ENCODE peak calls at places on chromosomes 1 and 21, in four cellular contexts. O is upper lobe of right lung, Z is fibroblast of villous mesenchyme, F is WTC11. U is an unnamed sample.

GRCh38 chr1:181079920-181080319 is 8.6 kb upstream of the IER5 start:
- DNase-seq in F (no peak), Z (no peak), O (no peak), U (no peak)

GRCh38 chr1:171788696-171789095 is 7.2 kb downstream of the METTL13 start:
- DNase-seq in F (no peak), Z (peak; percentile 58), O (no peak), U (no peak)

GRCh38 chr1:221093903-221094865 is 214.9 kb downstream of the HLX start:
- DNase-seq in O (no peak), Z (peak; percentile 41), F (no peak), U (no peak)

GRCh38 chr1:108125312-108126138 is 74.6 kb downstream of the SLC25A24 start:
- DNase-seq in Z (peak; percentile 81), O (no peak), F (peak; percentile 70), U (no peak)

GRCh38 chr1:193181526-193181925 is 4.9 kb downstream of the B3GALT2 start:
- DNase-seq in O (no peak), F (no peak), Z (no peak), U (no peak)

GRCh38 chr1:25804244-25804963 is 4.4 kb downstream of the SELENON start:
- DNase-seq in O (no peak), F (no peak), Z (no peak), U (no peak)

GRCh38 chr1:202122639-202123335 is at the start of gene GPR37L1:
- DNase-seq in F (peak; percentile 83), O (peak; percentile 87), Z (peak; percentile 68), U (no peak)

GRCh38 chr1:21007876-21008275 is 168.8 kb downstream of the EIF4G3 start:
- DNase-seq in Z (no peak), O (no peak), F (no peak), U (no peak)

GRCh38 chr1:155706101-155706619 is 17.3 kb downstream of the DAP3 start:
- DNase-seq in Z (peak; percentile 40), F (no peak), O (no peak), U (no peak)

GRCh38 chr1:7607097-7607496 is 164.0 kb upstream of the VAMP3 start:
- DNase-seq in F (no peak), O (no peak), Z (no peak), U (no peak)

GRCh38 chr1:171460018-171460585 is 25.2 kb upstream of the PRRC2C start:
- DNase-seq in Z (no peak), F (no peak), O (no peak), U (no peak)

GRCh38 chr21:39187141-39187540 is 3.9 kb upstream of the PSMG1 start:
- DNase-seq in O (no peak), Z (no peak), F (no peak), U (no peak)

GRCh38 chr1:47782414-47783165 is 214.6 kb downstream of the TRABD2B start:
- DNase-seq in F (no peak), Z (no peak), O (no peak), U (no peak)

GRCh38 chr1:116486424-116486823 is 84.4 kb downstream of the CD58 start:
- DNase-seq in Z (peak; percentile 81), O (no peak), F (no peak), U (no peak)

DNA sequence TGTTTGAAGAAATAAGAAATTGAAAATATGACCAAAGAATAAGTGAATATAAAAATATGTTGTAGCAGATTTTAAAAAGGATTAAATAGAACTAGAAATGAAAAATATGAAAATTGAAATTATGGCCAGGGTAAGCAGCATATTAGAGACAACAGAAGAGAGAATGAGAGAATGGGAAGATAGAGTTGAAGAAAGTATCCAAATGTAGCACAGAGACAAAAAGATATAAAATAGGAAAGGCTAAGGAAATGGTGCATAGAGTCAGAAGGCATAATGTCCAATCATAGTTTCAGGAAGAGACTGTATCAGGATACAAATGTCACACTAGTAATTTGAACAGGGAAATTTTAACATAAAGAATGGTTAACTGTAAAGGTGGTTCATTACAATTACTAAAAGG is 29.5 kb downstream of the AZIN2 start:
- DNase-seq in Z (no peak), O (no peak), F (no peak), U (no peak)
- TF ChIP-seq CTCF in Z (no peak), O (no peak), F (no peak), U (no peak)

GRCh38 chr1:184624051-184624450 is 130.6 kb downstream of the EDEM3 start:
- DNase-seq in O (no peak), Z (no peak), F (no peak), U (no peak)

GRCh38 chr1:184624626-184625025 is 130.0 kb downstream of the EDEM3 start:
- DNase-seq in F (no peak), O (no peak), Z (no peak), U (no peak)

GRCh38 chr1:184623404-184623803 is 131.3 kb downstream of the EDEM3 start:
- DNase-seq in O (no peak), F (no peak), Z (no peak), U (no peak)

GRCh38 chr1:184621262-184621661 is 133.4 kb downstream of the EDEM3 start:
- DNase-seq in Z (peak; percentile 98), F (no peak), O (no peak), U (no peak)

GRCh38 chr1:184622136-184622823 is 132.4 kb downstream of the EDEM3 start:
- DNase-seq in O (no peak), Z (peak; percentile 99), F (no peak), U (no peak)
- TF ChIP-seq CTCF in O (no peak), Z (no peak), F (no peak), U (peak; percentile 45)

GRCh38 chr1:50603274-50604271 is 180.3 kb upstream of the DMRTA2 start:
- DNase-seq in Z (peak; percentile 63), F (no peak), O (no peak), U (no peak)

GRCh38 chr1:50609508-50609907 is 186.3 kb upstream of the DMRTA2 start:
- DNase-seq in O (no peak), Z (no peak), F (no peak), U (no peak)

GRCh38 chr1:50604580-50604979 is 181.3 kb upstream of the DMRTA2 start:
- DNase-seq in F (no peak), O (no peak), Z (no peak), U (no peak)

GRCh38 chr1:50610563-50610962 is 187.3 kb upstream of the DMRTA2 start:
- DNase-seq in O (no peak), F (no peak), Z (no peak), U (no peak)

DNA sequence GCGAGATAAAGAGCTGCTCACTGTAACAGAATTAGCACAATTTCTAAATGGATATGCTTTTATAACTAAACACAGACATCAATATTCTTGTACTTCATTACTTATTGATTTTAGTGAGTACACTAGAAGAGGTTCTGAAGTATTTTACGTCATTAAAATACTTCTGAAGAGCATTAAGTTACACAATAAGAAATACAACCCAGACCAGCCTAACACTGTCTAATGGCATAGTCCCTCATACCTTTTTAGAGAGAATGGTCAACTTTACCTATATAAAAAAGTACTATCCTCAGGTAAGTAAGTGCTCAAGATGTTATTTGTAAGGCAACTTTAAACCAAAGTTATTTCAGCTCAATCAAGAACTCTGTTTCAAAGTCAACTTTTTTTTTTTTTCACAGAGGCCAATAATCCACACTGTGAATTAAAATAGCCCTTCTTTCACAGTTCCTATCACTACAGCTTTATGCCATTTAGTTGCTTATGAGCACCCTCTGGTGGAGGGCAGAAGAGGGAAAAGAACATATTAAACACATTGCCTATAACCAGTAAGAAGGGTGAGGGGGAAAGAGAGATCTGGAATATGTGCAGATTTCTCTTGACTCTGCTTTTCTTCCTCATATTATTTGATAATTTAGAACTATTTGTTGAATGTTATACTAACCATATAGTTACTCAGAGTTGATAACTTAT is 182.1 kb upstream of the DMRTA2 start:
- DNase-seq in Z (peak; percentile 55), F (peak; percentile 22), O (no peak), U (no peak)
- TF ChIP-seq CTCF in Z (peak; percentile 59), F (no peak), O (peak; percentile 34), U (peak; percentile 72)

GRCh38 chr1:241271427-241271826 is 85.6 kb downstream of the RGS7 start:
- DNase-seq in O (no peak), Z (no peak), F (peak; percentile 16), U (no peak)

GRCh38 chr1:241270016-241270415 is 87.0 kb downstream of the RGS7 start:
- DNase-seq in Z (no peak), F (no peak), O (no peak), U (no peak)

GRCh38 chr1:241266121-241266520 is 90.9 kb downstream of the RGS7 start:
- DNase-seq in Z (no peak), F (no peak), O (no peak), U (no peak)

GRCh38 chr1:241265428-241265827 is 91.6 kb downstream of the RGS7 start:
- DNase-seq in Z (no peak), F (no peak), O (no peak), U (no peak)

DNA sequence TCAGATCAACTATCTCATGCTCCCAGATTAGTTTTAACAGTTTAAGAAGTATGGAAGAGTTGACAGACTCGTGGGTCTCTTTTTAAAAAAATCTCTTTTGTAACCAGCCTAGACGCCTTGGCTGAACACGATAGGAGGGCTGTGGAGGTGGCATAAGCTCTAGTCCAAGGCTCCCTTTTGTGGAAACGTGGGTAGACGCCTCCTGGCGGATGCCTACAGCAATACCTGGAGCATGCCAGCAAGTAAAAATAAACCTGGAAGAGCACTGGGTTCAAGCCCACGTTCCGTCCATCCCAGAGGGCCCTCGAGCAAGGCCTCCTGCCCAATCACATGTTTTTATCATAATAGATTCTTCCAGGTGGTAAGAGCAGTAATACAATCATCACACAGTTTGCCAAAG is 87.9 kb downstream of the RGS7 start:
- DNase-seq in O (no peak), F (peak; percentile 47), Z (no peak), U (no peak)
- TF ChIP-seq CTCF in O (no peak), F (peak; percentile 45), Z (no peak), U (no peak)

DNA sequence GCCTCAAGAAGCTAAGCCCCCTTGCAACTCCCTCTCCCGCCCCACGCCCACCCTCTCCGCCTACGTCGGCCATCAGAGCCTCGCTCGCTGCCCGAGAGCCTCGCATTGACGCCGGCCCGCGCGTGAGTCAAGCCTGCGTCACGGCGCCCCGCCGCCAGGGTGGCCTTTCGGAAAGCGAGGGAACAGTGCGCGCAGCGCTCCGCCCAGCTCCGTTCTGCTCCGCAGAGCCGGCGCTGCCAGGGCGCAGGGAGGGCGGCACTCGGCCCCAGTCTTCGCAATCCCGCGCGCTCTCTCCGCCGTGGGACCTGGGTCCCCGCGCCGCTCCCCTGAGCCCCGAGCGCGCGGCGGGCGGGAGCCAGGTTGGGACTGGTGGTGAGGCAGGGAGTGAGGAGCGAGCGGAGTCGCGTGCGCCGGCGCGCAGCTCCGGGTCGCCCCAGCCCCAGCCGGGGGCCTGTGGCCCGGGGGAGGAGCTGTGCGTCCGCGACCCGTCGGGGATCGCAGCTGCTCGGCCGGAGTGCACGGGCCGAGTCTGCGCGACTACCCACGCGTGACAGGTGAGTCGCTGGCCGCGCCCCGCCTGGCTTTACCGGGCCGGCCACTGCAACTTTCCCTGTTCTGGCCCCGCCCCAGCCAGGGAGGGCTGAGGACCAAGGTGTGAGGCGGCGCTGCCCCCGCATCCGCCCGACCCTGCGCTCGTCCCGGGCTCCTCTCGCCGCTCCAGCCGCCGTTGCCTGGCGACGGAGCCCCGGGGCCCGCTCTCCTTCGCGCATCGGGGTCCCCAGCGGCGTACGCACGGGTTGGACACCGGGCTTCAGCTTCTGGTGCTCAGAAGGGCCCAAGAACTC is at the start of gene SLC6A17:
- DNase-seq in F (peak; percentile 63), O (no peak), Z (peak; percentile 13), U (no peak)
- TF ChIP-seq CTCF in F (no peak), O (no peak), Z (no peak), U (peak; percentile 39)

U was measured in chondrocyte.